ENCODE peak calls at places on chromosome 13, in four cellular contexts. One of them, this sample, is unnamed.

GRCh38 chr13:40149611-40150283 is 494.3 kb downstream of the COG6 start:
- DNase-seq in Kasumi-1: no peak
- DNase-seq in Ammon's horn: peak; percentile 67
- DNase-seq in stimulated activated CD4-positive, alpha-beta T cell treated with anti-CD3 and anti-CD28 coated beads, Interleukin-4, amount 100 ng/mL, for 1 hour: no peak
- DNase-seq in this sample: no peak

GRCh38 chr13:20425819-20426219 is 99.8 kb downstream of the CRYL1 start:
- DNase-seq in Kasumi-1: no peak
- DNase-seq in stimulated activated CD4-positive, alpha-beta T cell treated with anti-CD3 and anti-CD28 coated beads, Interleukin-4, amount 100 ng/mL, for 1 hour: no peak
- DNase-seq in Ammon's horn: no peak
- DNase-seq in this sample: no peak

GRCh38 chr13:95950103-95950502 is 103.1 kb downstream of the UGGT2 start:
- DNase-seq in Kasumi-1: no peak
- DNase-seq in stimulated activated CD4-positive, alpha-beta T cell treated with anti-CD3 and anti-CD28 coated beads, Interleukin-4, amount 100 ng/mL, for 1 hour: no peak
- DNase-seq in Ammon's horn: no peak
- DNase-seq in this sample: no peak

GRCh38 chr13:111503376-111503775 is 182.9 kb downstream of the TEX29 start:
- DNase-seq in stimulated activated CD4-positive, alpha-beta T cell treated with anti-CD3 and anti-CD28 coated beads, Interleukin-4, amount 100 ng/mL, for 1 hour: no peak
- DNase-seq in Kasumi-1: no peak
- DNase-seq in Ammon's horn: no peak
- DNase-seq in this sample: no peak

GRCh38 chr13:107284168-107284567 is 716.2 kb upstream of the ARGLU1 start:
- DNase-seq in Kasumi-1: no peak
- DNase-seq in Ammon's horn: no peak
- DNase-seq in stimulated activated CD4-positive, alpha-beta T cell treated with anti-CD3 and anti-CD28 coated beads, Interleukin-4, amount 100 ng/mL, for 1 hour: no peak
- DNase-seq in this sample: no peak

GRCh38 chr13:113730145-113730750 is 28.8 kb upstream of the TMEM255B start:
- DNase-seq in stimulated activated CD4-positive, alpha-beta T cell treated with anti-CD3 and anti-CD28 coated beads, Interleukin-4, amount 100 ng/mL, for 1 hour: no peak
- DNase-seq in Ammon's horn: no peak
- DNase-seq in Kasumi-1: no peak
- DNase-seq in this sample: no peak

GRCh38 chr13:113835461-113836274 is 28.2 kb downstream of the GAS6 start:
- DNase-seq in stimulated activated CD4-positive, alpha-beta T cell treated with anti-CD3 and anti-CD28 coated beads, Interleukin-4, amount 100 ng/mL, for 1 hour: no peak
- DNase-seq in Kasumi-1: no peak
- DNase-seq in Ammon's horn: no peak
- DNase-seq in this sample: no peak

GRCh38 chr13:53782400-53783030 is 753.9 kb downstream of the OLFM4 start:
- DNase-seq in Ammon's horn: peak; percentile 87
- DNase-seq in Kasumi-1: peak; percentile 72
- DNase-seq in stimulated activated CD4-positive, alpha-beta T cell treated with anti-CD3 and anti-CD28 coated beads, Interleukin-4, amount 100 ng/mL, for 1 hour: no peak
- DNase-seq in this sample: peak; percentile 93

GRCh38 chr13:108270442-108270841 is 924 bp downstream of the TNFSF13B start:
- DNase-seq in Ammon's horn: no peak
- DNase-seq in stimulated activated CD4-positive, alpha-beta T cell treated with anti-CD3 and anti-CD28 coated beads, Interleukin-4, amount 100 ng/mL, for 1 hour: no peak
- DNase-seq in Kasumi-1: peak; percentile 59
- DNase-seq in this sample: no peak

GRCh38 chr13:64810701-64811258 is 2419.4 kb downstream of the PCDH9 start:
- DNase-seq in stimulated activated CD4-positive, alpha-beta T cell treated with anti-CD3 and anti-CD28 coated beads, Interleukin-4, amount 100 ng/mL, for 1 hour: no peak
- DNase-seq in Ammon's horn: no peak
- DNase-seq in Kasumi-1: no peak
- DNase-seq in this sample: no peak

GRCh38 chr13:48908381-48909087 is 67.2 kb upstream of the FNDC3A start:
- DNase-seq in Kasumi-1: no peak
- DNase-seq in stimulated activated CD4-positive, alpha-beta T cell treated with anti-CD3 and anti-CD28 coated beads, Interleukin-4, amount 100 ng/mL, for 1 hour: no peak
- DNase-seq in Ammon's horn: peak; percentile 52
- DNase-seq in this sample: no peak

GRCh38 chr13:39106216-39106995 is 68.2 kb downstream of the NHLRC3 start:
- DNase-seq in stimulated activated CD4-positive, alpha-beta T cell treated with anti-CD3 and anti-CD28 coated beads, Interleukin-4, amount 100 ng/mL, for 1 hour: no peak
- DNase-seq in Kasumi-1: no peak
- DNase-seq in Ammon's horn: no peak
- DNase-seq in this sample: peak; percentile 75

GRCh38 chr13:110106726-110107125 is 200.2 kb downstream of the COL4A1 start:
- DNase-seq in Ammon's horn: peak; percentile 68
- DNase-seq in stimulated activated CD4-positive, alpha-beta T cell treated with anti-CD3 and anti-CD28 coated beads, Interleukin-4, amount 100 ng/mL, for 1 hour: no peak
- DNase-seq in Kasumi-1: no peak
- DNase-seq in this sample: no peak

GRCh38 chr13:21735621-21736401 is 64.9 kb downstream of the FGF9 start:
- DNase-seq in Ammon's horn: no peak
- DNase-seq in stimulated activated CD4-positive, alpha-beta T cell treated with anti-CD3 and anti-CD28 coated beads, Interleukin-4, amount 100 ng/mL, for 1 hour: no peak
- DNase-seq in Kasumi-1: no peak
- DNase-seq in this sample: peak; percentile 92

GRCh38 chr13:22278336-22278929 is 607.6 kb downstream of the FGF9 start:
- DNase-seq in Ammon's horn: peak; percentile 44
- DNase-seq in stimulated activated CD4-positive, alpha-beta T cell treated with anti-CD3 and anti-CD28 coated beads, Interleukin-4, amount 100 ng/mL, for 1 hour: peak; percentile 66
- DNase-seq in Kasumi-1: peak; percentile 21
- DNase-seq in this sample: peak; percentile 71

GRCh38 chr13:48625396-48626076 is 28.2 kb upstream of the CYSLTR2 start:
- DNase-seq in Ammon's horn: no peak
- DNase-seq in stimulated activated CD4-positive, alpha-beta T cell treated with anti-CD3 and anti-CD28 coated beads, Interleukin-4, amount 100 ng/mL, for 1 hour: no peak
- DNase-seq in Kasumi-1: no peak
- DNase-seq in this sample: no peak

GRCh38 chr13:27053902-27054595 is 117.6 kb downstream of the USP12 start:
- DNase-seq in stimulated activated CD4-positive, alpha-beta T cell treated with anti-CD3 and anti-CD28 coated beads, Interleukin-4, amount 100 ng/mL, for 1 hour: no peak
- DNase-seq in Ammon's horn: peak; percentile 31
- DNase-seq in Kasumi-1: no peak
- DNase-seq in this sample: no peak

GRCh38 chr13:31595568-31595967 is 143.8 kb upstream of the RXFP2 start:
- DNase-seq in stimulated activated CD4-positive, alpha-beta T cell treated with anti-CD3 and anti-CD28 coated beads, Interleukin-4, amount 100 ng/mL, for 1 hour: no peak
- DNase-seq in Ammon's horn: no peak
- DNase-seq in Kasumi-1: no peak
- DNase-seq in this sample: no peak

GRCh38 chr13:74118328-74118727 is 15.9 kb downstream of the KLF12 start:
- DNase-seq in stimulated activated CD4-positive, alpha-beta T cell treated with anti-CD3 and anti-CD28 coated beads, Interleukin-4, amount 100 ng/mL, for 1 hour: no peak
- DNase-seq in Ammon's horn: no peak
- DNase-seq in Kasumi-1: no peak
- DNase-seq in this sample: no peak

GRCh38 chr13:113947321-113948033 is 26.4 kb downstream of the C13orf46 start:
- DNase-seq in Kasumi-1: no peak
- DNase-seq in stimulated activated CD4-positive, alpha-beta T cell treated with anti-CD3 and anti-CD28 coated beads, Interleukin-4, amount 100 ng/mL, for 1 hour: no peak
- DNase-seq in Ammon's horn: peak; percentile 77
- DNase-seq in this sample: peak; percentile 19

GRCh38 chr13:34803756-34804155 is 138.3 kb upstream of the NBEA start:
- DNase-seq in stimulated activated CD4-positive, alpha-beta T cell treated with anti-CD3 and anti-CD28 coated beads, Interleukin-4, amount 100 ng/mL, for 1 hour: no peak
- DNase-seq in Ammon's horn: no peak
- DNase-seq in Kasumi-1: no peak
- DNase-seq in this sample: no peak

GRCh38 chr13:101489635-101490034 is 37.2 kb downstream of the ITGBL1 start:
- DNase-seq in Ammon's horn: no peak
- DNase-seq in Kasumi-1: no peak
- DNase-seq in stimulated activated CD4-positive, alpha-beta T cell treated with anti-CD3 and anti-CD28 coated beads, Interleukin-4, amount 100 ng/mL, for 1 hour: no peak
- DNase-seq in this sample: no peak

GRCh38 chr13:113748101-113748861 is 10.7 kb upstream of the TMEM255B start:
- DNase-seq in stimulated activated CD4-positive, alpha-beta T cell treated with anti-CD3 and anti-CD28 coated beads, Interleukin-4, amount 100 ng/mL, for 1 hour: no peak
- DNase-seq in Ammon's horn: no peak
- DNase-seq in Kasumi-1: no peak
- DNase-seq in this sample: no peak